ENCODE peak calls at places on chromosomes 12 and 14, in seven cellular contexts. One of them, this sample, is unnamed.
A peak's percentile ranks its signal among the peaks of the same experiment; 100 is the strongest.

GRCh38 chr12:25458047-25458552 is 95.0 kb downstream of the LMNTD1 start:
- DNase-seq in sigmoid colon: no peak
- DNase-seq in MM.1S: no peak
- DNase-seq in heart right ventricle: no peak
- DNase-seq in lower lobe of right lung: no peak
- DNase-seq in heart left ventricle: no peak
- DNase-seq in Panc1: peak; percentile 94
- DNase-seq in this sample: no peak

GRCh38 chr12:119786539-119786938 is 90.6 kb downstream of the CIT start:
- DNase-seq in sigmoid colon: no peak
- DNase-seq in MM.1S: no peak
- DNase-seq in heart right ventricle: peak; percentile 22
- DNase-seq in lower lobe of right lung: no peak
- DNase-seq in heart left ventricle: peak; percentile 58
- DNase-seq in Panc1: no peak
- DNase-seq in this sample: no peak

GRCh38 chr12:131917139-131917710 is 11.9 kb upstream of the PUS1 start:
- DNase-seq in sigmoid colon: no peak
- DNase-seq in MM.1S: no peak
- DNase-seq in heart right ventricle: no peak
- DNase-seq in lower lobe of right lung: no peak
- DNase-seq in heart left ventricle: no peak
- DNase-seq in Panc1: no peak
- DNase-seq in this sample: no peak

GRCh38 chr14:31410048-31410654 is 10.2 kb downstream of the HEATR5A start:
- DNase-seq in sigmoid colon: no peak
- DNase-seq in MM.1S: no peak
- DNase-seq in heart right ventricle: no peak
- DNase-seq in lower lobe of right lung: no peak
- DNase-seq in heart left ventricle: no peak
- DNase-seq in Panc1: no peak
- DNase-seq in this sample: no peak

GRCh38 chr12:58253663-58254062 is 312.3 kb downstream of the ATP23 start:
- DNase-seq in sigmoid colon: no peak
- DNase-seq in MM.1S: no peak
- DNase-seq in heart right ventricle: no peak
- DNase-seq in lower lobe of right lung: no peak
- DNase-seq in heart left ventricle: no peak
- DNase-seq in Panc1: no peak
- DNase-seq in this sample: no peak

GRCh38 chr14:103121161-103121845 is 2.0 kb upstream of the TNFAIP2 start:
- DNase-seq in sigmoid colon: peak; percentile 91
- DNase-seq in MM.1S: no peak
- DNase-seq in heart right ventricle: peak; percentile 69
- DNase-seq in lower lobe of right lung: peak; percentile 83
- DNase-seq in heart left ventricle: peak; percentile 76
- DNase-seq in Panc1: no peak
- DNase-seq in this sample: no peak

GRCh38 chr12:77847060-77847541 is 16.4 kb downstream of the NAV3 start:
- DNase-seq in sigmoid colon: no peak
- DNase-seq in MM.1S: peak; percentile 79
- DNase-seq in heart right ventricle: no peak
- DNase-seq in lower lobe of right lung: no peak
- DNase-seq in heart left ventricle: no peak
- DNase-seq in Panc1: peak; percentile 17
- DNase-seq in this sample: no peak

GRCh38 chr14:64760146-64760755 is 56.0 kb downstream of the PLEKHG3 start:
- DNase-seq in sigmoid colon: no peak
- DNase-seq in MM.1S: peak; percentile 21
- DNase-seq in heart right ventricle: peak; percentile 31
- DNase-seq in lower lobe of right lung: peak; percentile 75
- DNase-seq in heart left ventricle: peak; percentile 54
- DNase-seq in Panc1: peak; percentile 28
- DNase-seq in this sample: peak; percentile 79

GRCh38 chr12:116955382-116956021 is 44.8 kb downstream of the FBXW8 start:
- DNase-seq in sigmoid colon: no peak
- DNase-seq in MM.1S: peak; percentile 64
- DNase-seq in heart right ventricle: no peak
- DNase-seq in lower lobe of right lung: peak; percentile 67
- DNase-seq in heart left ventricle: no peak
- DNase-seq in Panc1: no peak
- DNase-seq in this sample: no peak

GRCh38 chr12:50132505-50133135 is 20.6 kb downstream of the COX14 start:
- DNase-seq in sigmoid colon: no peak
- DNase-seq in MM.1S: peak; percentile 15
- DNase-seq in heart right ventricle: no peak
- DNase-seq in lower lobe of right lung: no peak
- DNase-seq in heart left ventricle: no peak
- DNase-seq in Panc1: no peak
- DNase-seq in this sample: no peak

GRCh38 chr12:104582739-104583138 is 126.0 kb downstream of the CHST11 start:
- DNase-seq in sigmoid colon: no peak
- DNase-seq in MM.1S: peak; percentile 74
- DNase-seq in heart right ventricle: no peak
- DNase-seq in lower lobe of right lung: no peak
- DNase-seq in heart left ventricle: no peak
- DNase-seq in Panc1: no peak
- DNase-seq in this sample: no peak
- H3K4me1 ChIP-seq in sigmoid colon: peaks cover 7% of the 10 kb centered on the region
- H3K4me1 ChIP-seq in MM.1S: peaks cover 45% of the 10 kb centered on the region
- H3K4me1 ChIP-seq in heart right ventricle: no peaks in the 10 kb centered on the region
- H3K4me1 ChIP-seq in lower lobe of right lung: peaks cover 8% of the 10 kb centered on the region
- H3K4me1 ChIP-seq in heart left ventricle: peaks cover 5% of the 10 kb centered on the region
- H3K4me1 ChIP-seq in Panc1: no peaks in the 10 kb centered on the region
- H3K4me1 ChIP-seq in this sample: no peaks in the 10 kb centered on the region

GRCh38 chr12:124554429-124555029 is 12.9 kb downstream of the NCOR2 start:
- DNase-seq in sigmoid colon: peak; percentile 57
- DNase-seq in MM.1S: no peak
- DNase-seq in heart right ventricle: peak; percentile 48
- DNase-seq in lower lobe of right lung: no peak
- DNase-seq in heart left ventricle: peak; percentile 76
- DNase-seq in Panc1: no peak
- DNase-seq in this sample: no peak
- H3K4me1 ChIP-seq in sigmoid colon: peaks cover 83% of the 10 kb centered on the region
- H3K4me1 ChIP-seq in MM.1S: no peaks in the 10 kb centered on the region
- H3K4me1 ChIP-seq in heart right ventricle: peaks cover 82% of the 10 kb centered on the region
- H3K4me1 ChIP-seq in lower lobe of right lung: peaks cover 89% of the 10 kb centered on the region
- H3K4me1 ChIP-seq in heart left ventricle: peaks cover 79% of the 10 kb centered on the region
- H3K4me1 ChIP-seq in Panc1: peaks cover 96% of the 10 kb centered on the region
- H3K4me1 ChIP-seq in this sample: peaks cover 80% of the 10 kb centered on the region

DNA sequence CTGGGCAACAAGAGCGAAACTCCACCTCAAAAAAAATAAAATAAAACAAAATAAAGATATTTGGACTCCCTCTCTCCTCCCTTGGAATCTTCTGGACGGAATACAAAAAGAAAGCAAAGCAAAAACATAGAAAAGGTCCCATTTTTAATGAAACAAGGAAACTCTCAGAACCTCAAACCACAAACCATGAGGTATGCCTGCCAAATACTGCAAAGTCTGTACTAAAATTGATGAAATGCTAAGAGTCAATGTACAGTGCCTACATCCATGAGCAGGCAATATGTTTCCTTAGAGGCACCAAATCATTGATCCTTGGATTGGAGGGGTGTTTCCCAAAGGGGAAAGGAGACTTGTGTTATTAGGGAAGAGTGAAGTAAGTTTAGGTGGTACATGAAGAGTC is 8.2 kb upstream of the RPS6KA5 start:
- DNase-seq in sigmoid colon: no peak
- DNase-seq in MM.1S: no peak
- DNase-seq in heart right ventricle: no peak
- DNase-seq in lower lobe of right lung: no peak
- DNase-seq in heart left ventricle: no peak
- DNase-seq in Panc1: no peak
- DNase-seq in this sample: no peak
- H3K4me1 ChIP-seq in sigmoid colon: peaks cover 3% of the 10 kb centered on the region
- H3K4me1 ChIP-seq in MM.1S: no peaks in the 10 kb centered on the region
- H3K4me1 ChIP-seq in heart right ventricle: no peaks in the 10 kb centered on the region
- H3K4me1 ChIP-seq in lower lobe of right lung: peaks cover 4% of the 10 kb centered on the region
- H3K4me1 ChIP-seq in heart left ventricle: no peaks in the 10 kb centered on the region
- H3K4me1 ChIP-seq in Panc1: no peaks in the 10 kb centered on the region
- H3K4me1 ChIP-seq in this sample: peaks cover 7% of the 10 kb centered on the region

DNA sequence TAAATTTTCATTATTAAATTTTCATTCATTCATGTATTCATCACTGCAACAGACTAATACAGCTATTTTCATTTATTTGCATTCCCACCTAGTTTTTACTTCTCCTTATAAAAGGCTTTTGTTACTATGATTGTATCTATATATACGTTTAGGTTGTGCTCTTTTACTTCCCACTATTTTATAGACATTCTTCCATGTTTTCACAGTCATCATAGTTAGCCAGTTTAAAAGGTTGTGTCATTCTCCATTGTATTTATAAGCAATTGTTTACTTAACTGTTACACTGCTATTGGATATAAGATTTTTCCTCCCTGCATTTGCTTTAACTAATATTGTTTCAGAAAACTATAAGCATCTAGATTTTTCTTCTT is 12.0 kb downstream of the ABHD12B start:
- DNase-seq in sigmoid colon: no peak
- DNase-seq in MM.1S: no peak
- DNase-seq in heart right ventricle: no peak
- DNase-seq in lower lobe of right lung: no peak
- DNase-seq in heart left ventricle: no peak
- DNase-seq in Panc1: no peak
- DNase-seq in this sample: no peak
- H3K4me1 ChIP-seq in sigmoid colon: no peaks in the 10 kb centered on the region
- H3K4me1 ChIP-seq in MM.1S: no peaks in the 10 kb centered on the region
- H3K4me1 ChIP-seq in heart right ventricle: no peaks in the 10 kb centered on the region
- H3K4me1 ChIP-seq in lower lobe of right lung: no peaks in the 10 kb centered on the region
- H3K4me1 ChIP-seq in heart left ventricle: no peaks in the 10 kb centered on the region
- H3K4me1 ChIP-seq in Panc1: no peaks in the 10 kb centered on the region
- H3K4me1 ChIP-seq in this sample: no peaks in the 10 kb centered on the region

DNA sequence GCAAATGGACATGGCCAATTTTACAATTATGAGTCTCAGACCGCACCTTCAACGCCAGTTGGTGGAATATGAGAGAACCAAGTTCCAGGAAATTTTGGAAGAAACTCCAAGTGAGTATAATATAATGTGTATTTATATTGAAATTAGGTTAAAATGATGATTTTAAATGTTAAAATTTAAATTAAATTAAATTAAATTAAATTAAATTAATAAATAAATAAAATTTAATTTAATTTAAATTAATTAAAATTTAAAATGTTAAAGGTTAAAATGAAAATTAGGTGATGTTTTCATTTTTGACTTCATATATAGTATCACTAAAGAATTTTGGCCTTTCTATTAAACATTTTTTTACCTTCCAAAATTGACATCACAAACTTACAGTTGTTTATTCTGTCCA is 21.0 kb downstream of the TCP11L2 start:
- DNase-seq in sigmoid colon: no peak
- DNase-seq in MM.1S: no peak
- DNase-seq in heart right ventricle: no peak
- DNase-seq in lower lobe of right lung: no peak
- DNase-seq in heart left ventricle: no peak
- DNase-seq in Panc1: no peak
- DNase-seq in this sample: no peak
- H3K4me1 ChIP-seq in sigmoid colon: no peaks in the 10 kb centered on the region
- H3K4me1 ChIP-seq in MM.1S: no peaks in the 10 kb centered on the region
- H3K4me1 ChIP-seq in heart right ventricle: peaks cover 43% of the 10 kb centered on the region
- H3K4me1 ChIP-seq in lower lobe of right lung: no peaks in the 10 kb centered on the region
- H3K4me1 ChIP-seq in heart left ventricle: peaks cover 24% of the 10 kb centered on the region
- H3K4me1 ChIP-seq in Panc1: no peaks in the 10 kb centered on the region
- H3K4me1 ChIP-seq in this sample: no peaks in the 10 kb centered on the region

DNA sequence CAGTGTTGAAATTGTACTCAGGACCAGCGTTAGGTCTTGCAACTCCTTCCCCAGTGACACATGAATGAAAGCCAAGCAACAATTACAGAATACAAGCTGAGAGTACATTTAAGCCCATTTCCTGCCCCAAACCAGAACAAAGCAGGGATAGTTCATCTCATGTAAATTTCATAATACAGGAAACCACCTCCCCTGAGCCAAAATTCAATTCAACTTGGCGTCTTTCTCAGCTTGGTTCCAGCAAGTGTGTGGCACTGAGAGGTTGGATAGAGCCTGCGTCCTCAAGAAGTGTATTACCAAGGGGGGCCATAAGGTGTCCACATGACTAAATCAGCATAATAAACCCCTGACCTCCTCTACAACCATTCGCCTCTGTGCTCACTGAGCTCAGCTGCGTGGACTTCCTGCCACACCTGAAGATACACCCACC is 278.9 kb upstream of the CRY1 start:
- DNase-seq in sigmoid colon: no peak
- DNase-seq in MM.1S: no peak
- DNase-seq in heart right ventricle: no peak
- DNase-seq in lower lobe of right lung: no peak
- DNase-seq in heart left ventricle: no peak
- DNase-seq in Panc1: no peak
- DNase-seq in this sample: no peak
- H3K4me1 ChIP-seq in sigmoid colon: no peaks in the 10 kb centered on the region
- H3K4me1 ChIP-seq in MM.1S: no peaks in the 10 kb centered on the region
- H3K4me1 ChIP-seq in heart right ventricle: no peaks in the 10 kb centered on the region
- H3K4me1 ChIP-seq in lower lobe of right lung: no peaks in the 10 kb centered on the region
- H3K4me1 ChIP-seq in heart left ventricle: no peaks in the 10 kb centered on the region
- H3K4me1 ChIP-seq in Panc1: no peaks in the 10 kb centered on the region
- H3K4me1 ChIP-seq in this sample: no peaks in the 10 kb centered on the region

GRCh38 chr14:105470163-105470811 is 4.3 kb upstream of the CRIP2 start:
- DNase-seq in sigmoid colon: no peak
- DNase-seq in MM.1S: no peak
- DNase-seq in heart right ventricle: no peak
- DNase-seq in lower lobe of right lung: no peak
- DNase-seq in heart left ventricle: no peak
- DNase-seq in Panc1: no peak
- DNase-seq in this sample: no peak

GRCh38 chr14:105473033-105473676 is 1.5 kb upstream of the CRIP2 start:
- DNase-seq in sigmoid colon: no peak
- DNase-seq in MM.1S: no peak
- DNase-seq in heart right ventricle: peak; percentile 45
- DNase-seq in lower lobe of right lung: no peak
- DNase-seq in heart left ventricle: no peak
- DNase-seq in Panc1: no peak
- DNase-seq in this sample: no peak

GRCh38 chr14:105472496-105472991 is 2.1 kb upstream of the CRIP2 start:
- DNase-seq in sigmoid colon: no peak
- DNase-seq in MM.1S: no peak
- DNase-seq in heart right ventricle: peak; percentile 82
- DNase-seq in lower lobe of right lung: peak; percentile 66
- DNase-seq in heart left ventricle: peak; percentile 93
- DNase-seq in Panc1: no peak
- DNase-seq in this sample: no peak

GRCh38 chr14:105470812-105471771 is 3.5 kb upstream of the CRIP2 start:
- DNase-seq in sigmoid colon: no peak
- DNase-seq in MM.1S: no peak
- DNase-seq in heart right ventricle: peak; percentile 82
- DNase-seq in lower lobe of right lung: no peak
- DNase-seq in heart left ventricle: peak; percentile 91
- DNase-seq in Panc1: no peak
- DNase-seq in this sample: no peak

DNA sequence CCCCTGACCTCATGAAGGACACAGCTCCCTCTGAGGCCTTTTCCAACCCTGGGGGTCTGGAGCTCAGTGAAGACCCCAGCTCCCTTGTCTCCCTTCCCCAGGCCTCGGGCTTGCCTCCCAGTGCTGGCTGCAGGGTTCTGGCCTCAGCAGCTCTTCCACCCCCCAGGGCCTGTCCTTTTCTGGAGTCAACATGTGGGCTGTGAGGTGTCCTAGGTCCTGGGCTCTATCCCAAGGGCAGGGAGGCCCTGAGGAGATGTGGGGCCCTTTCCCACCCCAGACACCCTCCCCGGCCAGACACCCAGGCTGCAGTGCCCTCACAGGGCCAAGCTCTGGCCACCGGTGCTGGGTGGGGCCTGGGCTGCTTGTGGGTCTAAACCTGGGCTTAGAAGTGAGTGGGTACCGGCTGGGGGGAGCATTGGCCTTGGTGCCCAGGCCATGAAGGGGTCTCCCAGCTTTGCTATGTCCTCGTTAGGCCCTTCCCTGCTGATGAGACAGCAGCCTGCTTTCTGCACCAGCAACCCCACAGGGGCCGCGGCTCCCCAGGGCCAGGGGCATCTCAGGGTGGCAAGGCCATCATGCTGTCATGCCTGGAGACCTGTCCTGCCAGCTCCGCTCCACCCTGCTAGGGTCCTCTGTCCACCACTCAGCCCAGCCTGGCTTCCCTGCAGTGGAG is 2.7 kb upstream of the CRIP2 start:
- DNase-seq in sigmoid colon: no peak
- DNase-seq in MM.1S: no peak
- DNase-seq in heart right ventricle: peak; percentile 68
- DNase-seq in lower lobe of right lung: no peak
- DNase-seq in heart left ventricle: peak; percentile 78
- DNase-seq in Panc1: no peak
- DNase-seq in this sample: no peak
- H3K4me1 ChIP-seq in sigmoid colon: peaks cover 63% of the 10 kb centered on the region
- H3K4me1 ChIP-seq in MM.1S: no peaks in the 10 kb centered on the region
- H3K4me1 ChIP-seq in heart right ventricle: peaks cover 77% of the 10 kb centered on the region
- H3K4me1 ChIP-seq in lower lobe of right lung: peaks cover 71% of the 10 kb centered on the region
- H3K4me1 ChIP-seq in heart left ventricle: peaks cover 78% of the 10 kb centered on the region
- H3K4me1 ChIP-seq in Panc1: peaks cover 45% of the 10 kb centered on the region
- H3K4me1 ChIP-seq in this sample: peaks cover 50% of the 10 kb centered on the region

This sample was measured in testis.